ENCODE peak calls at places on chromosomes 1 and 21, in eight cellular contexts. One of them, this sample, is unnamed.
A peak's percentile ranks its signal among the peaks of the same experiment; 100 is the strongest.

GRCh38 chr1:182723195-182723594 is 38.8 kb upstream of the RGS8 start:
- DNase-seq in AG10803: no peak
- DNase-seq in naive thymus-derived CD8-positive, alpha-beta T cell: no peak
- DNase-seq in GM12891: no peak
- DNase-seq in mucosa of gallbladder: peak; percentile 54
- DNase-seq in mesendoderm: no peak
- DNase-seq in Calu3: no peak
- DNase-seq in HT1080: no peak
- DNase-seq in this sample: no peak

GRCh38 chr1:204879351-204879750 is 8.7 kb downstream of the NFASC start:
- DNase-seq in mesendoderm: no peak
- DNase-seq in mucosa of gallbladder: no peak
- DNase-seq in GM12891: no peak
- DNase-seq in Calu3: no peak
- DNase-seq in naive thymus-derived CD8-positive, alpha-beta T cell: no peak
- DNase-seq in HT1080: no peak
- DNase-seq in AG10803: peak; percentile 64
- DNase-seq in this sample: no peak

GRCh38 chr1:234975941-234976871 is 152.4 kb downstream of the TOMM20 start:
- DNase-seq in HT1080: no peak
- DNase-seq in GM12891: no peak
- DNase-seq in Calu3: no peak
- DNase-seq in mucosa of gallbladder: no peak
- DNase-seq in mesendoderm: no peak
- DNase-seq in naive thymus-derived CD8-positive, alpha-beta T cell: no peak
- DNase-seq in AG10803: no peak
- DNase-seq in this sample: no peak

GRCh38 chr21:27085387-27085786 is 118.5 kb upstream of the ADAMTS5 start:
- DNase-seq in HT1080: no peak
- DNase-seq in GM12891: no peak
- DNase-seq in Calu3: no peak
- DNase-seq in AG10803: no peak
- DNase-seq in mesendoderm: no peak
- DNase-seq in naive thymus-derived CD8-positive, alpha-beta T cell: no peak
- DNase-seq in mucosa of gallbladder: no peak
- DNase-seq in this sample: no peak

GRCh38 chr21:42316891-42317290 is 1.7 kb upstream of the TFF3 start:
- DNase-seq in GM12891: no peak
- DNase-seq in AG10803: no peak
- DNase-seq in HT1080: no peak
- DNase-seq in mucosa of gallbladder: peak; percentile 51
- DNase-seq in Calu3: no peak
- DNase-seq in mesendoderm: no peak
- DNase-seq in naive thymus-derived CD8-positive, alpha-beta T cell: no peak
- DNase-seq in this sample: peak; percentile 80

GRCh38 chr1:209513226-209513625 is 70.3 kb upstream of the CAMK1G start:
- DNase-seq in GM12891: peak; percentile 12
- DNase-seq in naive thymus-derived CD8-positive, alpha-beta T cell: no peak
- DNase-seq in mesendoderm: peak; percentile 89
- DNase-seq in Calu3: peak; percentile 21
- DNase-seq in mucosa of gallbladder: no peak
- DNase-seq in AG10803: peak; percentile 46
- DNase-seq in HT1080: peak; percentile 61
- DNase-seq in this sample: peak; percentile 67

GRCh38 chr1:8965121-8965820 is 19.6 kb downstream of the CA6 start:
- DNase-seq in HT1080: peak; percentile 18
- DNase-seq in naive thymus-derived CD8-positive, alpha-beta T cell: no peak
- DNase-seq in mesendoderm: no peak
- DNase-seq in Calu3: no peak
- DNase-seq in GM12891: no peak
- DNase-seq in mucosa of gallbladder: no peak
- DNase-seq in AG10803: no peak
- DNase-seq in this sample: no peak

GRCh38 chr1:55877440-55878232 is 662.5 kb upstream of the USP24 start:
- DNase-seq in mucosa of gallbladder: no peak
- DNase-seq in HT1080: no peak
- DNase-seq in GM12891: no peak
- DNase-seq in mesendoderm: no peak
- DNase-seq in AG10803: peak; percentile 33
- DNase-seq in Calu3: no peak
- DNase-seq in naive thymus-derived CD8-positive, alpha-beta T cell: no peak
- DNase-seq in this sample: no peak

GRCh38 chr1:55468438-55468837 is 253.3 kb upstream of the USP24 start:
- DNase-seq in mucosa of gallbladder: no peak
- DNase-seq in HT1080: no peak
- DNase-seq in GM12891: no peak
- DNase-seq in naive thymus-derived CD8-positive, alpha-beta T cell: no peak
- DNase-seq in Calu3: no peak
- DNase-seq in AG10803: peak; percentile 61
- DNase-seq in mesendoderm: no peak
- DNase-seq in this sample: no peak

GRCh38 chr1:209355415-209355814 is 228.1 kb upstream of the CAMK1G start:
- DNase-seq in GM12891: no peak
- DNase-seq in mesendoderm: no peak
- DNase-seq in Calu3: no peak
- DNase-seq in HT1080: no peak
- DNase-seq in mucosa of gallbladder: no peak
- DNase-seq in AG10803: no peak
- DNase-seq in naive thymus-derived CD8-positive, alpha-beta T cell: no peak
- DNase-seq in this sample: no peak

GRCh38 chr1:53986458-53986857 is 31.5 kb downstream of the LDLRAD1 start:
- DNase-seq in Calu3: no peak
- DNase-seq in HT1080: no peak
- DNase-seq in naive thymus-derived CD8-positive, alpha-beta T cell: no peak
- DNase-seq in mesendoderm: no peak
- DNase-seq in mucosa of gallbladder: no peak
- DNase-seq in GM12891: no peak
- DNase-seq in AG10803: no peak
- DNase-seq in this sample: no peak

GRCh38 chr1:203323587-203323986 is 18.3 kb downstream of the BTG2 start:
- DNase-seq in naive thymus-derived CD8-positive, alpha-beta T cell: no peak
- DNase-seq in AG10803: peak; percentile 13
- DNase-seq in HT1080: no peak
- DNase-seq in GM12891: no peak
- DNase-seq in Calu3: no peak
- DNase-seq in mesendoderm: no peak
- DNase-seq in mucosa of gallbladder: no peak
- DNase-seq in this sample: no peak

GRCh38 chr1:7677111-7677510 is 94.0 kb upstream of the VAMP3 start:
- DNase-seq in mucosa of gallbladder: no peak
- DNase-seq in mesendoderm: no peak
- DNase-seq in Calu3: no peak
- DNase-seq in HT1080: no peak
- DNase-seq in GM12891: no peak
- DNase-seq in naive thymus-derived CD8-positive, alpha-beta T cell: no peak
- DNase-seq in AG10803: no peak
- DNase-seq in this sample: no peak

GRCh38 chr1:32454726-32455125 is 10.1 kb upstream of the ZBTB8B start:
- DNase-seq in Calu3: peak; percentile 34
- DNase-seq in mucosa of gallbladder: peak; percentile 15
- DNase-seq in naive thymus-derived CD8-positive, alpha-beta T cell: no peak
- DNase-seq in AG10803: no peak
- DNase-seq in GM12891: no peak
- DNase-seq in HT1080: peak; percentile 38
- DNase-seq in mesendoderm: peak; percentile 84
- DNase-seq in this sample: no peak

GRCh38 chr21:41640756-41641509 is 125.9 kb downstream of the RIPK4 start:
- DNase-seq in HT1080: peak; percentile 33
- DNase-seq in mesendoderm: peak; percentile 49
- DNase-seq in Calu3: no peak
- DNase-seq in GM12891: no peak
- DNase-seq in mucosa of gallbladder: no peak
- DNase-seq in AG10803: peak; percentile 63
- DNase-seq in naive thymus-derived CD8-positive, alpha-beta T cell: no peak
- DNase-seq in this sample: no peak

GRCh38 chr21:25867041-25867440 is 132.3 kb downstream of the GABPA start:
- DNase-seq in naive thymus-derived CD8-positive, alpha-beta T cell: no peak
- DNase-seq in mucosa of gallbladder: no peak
- DNase-seq in AG10803: no peak
- DNase-seq in Calu3: no peak
- DNase-seq in HT1080: no peak
- DNase-seq in GM12891: no peak
- DNase-seq in mesendoderm: no peak
- DNase-seq in this sample: no peak

GRCh38 chr1:15411593-15412487 is 2.2 kb downstream of the EFHD2 start:
- DNase-seq in mesendoderm: peak; percentile 90
- DNase-seq in AG10803: no peak
- DNase-seq in HT1080: no peak
- DNase-seq in mucosa of gallbladder: no peak
- DNase-seq in Calu3: no peak
- DNase-seq in GM12891: peak; percentile 74
- DNase-seq in naive thymus-derived CD8-positive, alpha-beta T cell: peak; percentile 33
- DNase-seq in this sample: peak; percentile 23

GRCh38 chr1:26284597-26285351 is 4.9 kb downstream of the SH3BGRL3 start:
- DNase-seq in AG10803: peak; percentile 87
- DNase-seq in mesendoderm: peak; percentile 82
- DNase-seq in mucosa of gallbladder: peak; percentile 78
- DNase-seq in GM12891: peak; percentile 66
- DNase-seq in HT1080: peak; percentile 94
- DNase-seq in naive thymus-derived CD8-positive, alpha-beta T cell: peak; percentile 87
- DNase-seq in Calu3: peak; percentile 81
- DNase-seq in this sample: peak; percentile 96

GRCh38 chr1:2543543-2544092 is 12.6 kb upstream of the TNFRSF14 start:
- DNase-seq in GM12891: no peak
- DNase-seq in mesendoderm: no peak
- DNase-seq in naive thymus-derived CD8-positive, alpha-beta T cell: peak; percentile 71
- DNase-seq in AG10803: peak; percentile 45
- DNase-seq in mucosa of gallbladder: no peak
- DNase-seq in Calu3: no peak
- DNase-seq in HT1080: no peak
- DNase-seq in this sample: no peak

GRCh38 chr1:2939041-2939552 is 82.2 kb upstream of the ACTRT2 start:
- DNase-seq in AG10803: no peak
- DNase-seq in mesendoderm: no peak
- DNase-seq in HT1080: no peak
- DNase-seq in mucosa of gallbladder: no peak
- DNase-seq in naive thymus-derived CD8-positive, alpha-beta T cell: no peak
- DNase-seq in GM12891: no peak
- DNase-seq in Calu3: no peak
- DNase-seq in this sample: no peak

GRCh38 chr1:230158422-230159291 is 91.6 kb downstream of the GALNT2 start:
- DNase-seq in naive thymus-derived CD8-positive, alpha-beta T cell: no peak
- DNase-seq in mesendoderm: no peak
- DNase-seq in HT1080: no peak
- DNase-seq in mucosa of gallbladder: no peak
- DNase-seq in AG10803: no peak
- DNase-seq in GM12891: no peak
- DNase-seq in Calu3: peak; percentile 45
- DNase-seq in this sample: peak; percentile 86

GRCh38 chr1:177809844-177810243 is 160.0 kb downstream of the SEC16B start:
- DNase-seq in AG10803: no peak
- DNase-seq in HT1080: peak; percentile 6
- DNase-seq in naive thymus-derived CD8-positive, alpha-beta T cell: no peak
- DNase-seq in GM12891: no peak
- DNase-seq in mucosa of gallbladder: no peak
- DNase-seq in Calu3: no peak
- DNase-seq in mesendoderm: peak; percentile 39
- DNase-seq in this sample: no peak

This sample was measured in SW480.